ENCODE peak calls at places on chromosomes 1 and 21, in ten cellular contexts. One of them, this sample, is unnamed.

GRCh38 chr1:224377676-224378006 is 21.0 kb downstream of the CNIH4 start:
- DNase-seq in body of pancreas: no peak
- DNase-seq in HFF-Myc: no peak
- DNase-seq in adipocyte: peak
- DNase-seq in cardiac muscle cell: peak
- DNase-seq in CD8-positive, alpha-beta T cell: no peak
- DNase-seq in mammary epithelial cell: peak
- DNase-seq in foreskin fibroblast: peak
- DNase-seq in naive thymus-derived CD4-positive, alpha-beta T cell: no peak
- DNase-seq in endothelial cell of umbilical vein: no peak
- DNase-seq in this sample: no peak

GRCh38 chr1:16212251-16212961 is at the start of gene ARHGEF19:
- DNase-seq in body of pancreas: peak
- DNase-seq in HFF-Myc: no peak
- DNase-seq in adipocyte: no peak
- DNase-seq in cardiac muscle cell: no peak
- DNase-seq in CD8-positive, alpha-beta T cell: no peak
- DNase-seq in mammary epithelial cell: peak
- DNase-seq in foreskin fibroblast: no peak
- DNase-seq in naive thymus-derived CD4-positive, alpha-beta T cell: no peak
- DNase-seq in endothelial cell of umbilical vein: no peak
- DNase-seq in this sample: no peak

GRCh38 chr21:43209575-43210453 is 41.0 kb downstream of the CRYAA start:
- DNase-seq in body of pancreas: no peak
- DNase-seq in HFF-Myc: no peak
- DNase-seq in adipocyte: no peak
- DNase-seq in cardiac muscle cell: peak
- DNase-seq in CD8-positive, alpha-beta T cell: no peak
- DNase-seq in mammary epithelial cell: no peak
- DNase-seq in foreskin fibroblast: no peak
- DNase-seq in naive thymus-derived CD4-positive, alpha-beta T cell: no peak
- DNase-seq in endothelial cell of umbilical vein: no peak
- DNase-seq in this sample: no peak

GRCh38 chr1:184504012-184504694 is 117.3 kb downstream of the C1orf21 start:
- DNase-seq in body of pancreas: no peak
- DNase-seq in HFF-Myc: no peak
- DNase-seq in adipocyte: no peak
- DNase-seq in cardiac muscle cell: no peak
- DNase-seq in CD8-positive, alpha-beta T cell: no peak
- DNase-seq in mammary epithelial cell: no peak
- DNase-seq in foreskin fibroblast: no peak
- DNase-seq in naive thymus-derived CD4-positive, alpha-beta T cell: no peak
- DNase-seq in endothelial cell of umbilical vein: no peak
- DNase-seq in this sample: no peak

GRCh38 chr21:27132270-27132669 is 165.4 kb upstream of the ADAMTS5 start:
- DNase-seq in body of pancreas: peak
- DNase-seq in HFF-Myc: no peak
- DNase-seq in adipocyte: peak
- DNase-seq in cardiac muscle cell: peak
- DNase-seq in CD8-positive, alpha-beta T cell: no peak
- DNase-seq in mammary epithelial cell: no peak
- DNase-seq in foreskin fibroblast: peak
- DNase-seq in naive thymus-derived CD4-positive, alpha-beta T cell: no peak
- DNase-seq in endothelial cell of umbilical vein: no peak
- DNase-seq in this sample: no peak

GRCh38 chr21:39312112-39313041 is 1.1 kb downstream of the BRWD1 start:
- DNase-seq in body of pancreas: peak
- DNase-seq in HFF-Myc: peak
- DNase-seq in adipocyte: peak
- DNase-seq in cardiac muscle cell: peak
- DNase-seq in CD8-positive, alpha-beta T cell: peak
- DNase-seq in mammary epithelial cell: peak
- DNase-seq in foreskin fibroblast: peak
- DNase-seq in naive thymus-derived CD4-positive, alpha-beta T cell: peak
- DNase-seq in endothelial cell of umbilical vein: peak
- DNase-seq in this sample: peak

GRCh38 chr1:92853299-92853698 is 21.5 kb downstream of the RPL5 start:
- DNase-seq in body of pancreas: no peak
- DNase-seq in HFF-Myc: no peak
- DNase-seq in adipocyte: no peak
- DNase-seq in cardiac muscle cell: no peak
- DNase-seq in CD8-positive, alpha-beta T cell: no peak
- DNase-seq in mammary epithelial cell: no peak
- DNase-seq in foreskin fibroblast: no peak
- DNase-seq in naive thymus-derived CD4-positive, alpha-beta T cell: no peak
- DNase-seq in endothelial cell of umbilical vein: no peak
- DNase-seq in this sample: no peak

GRCh38 chr1:59072017-59072947 is 224.6 kb upstream of the FGGY start:
- DNase-seq in body of pancreas: no peak
- DNase-seq in HFF-Myc: no peak
- DNase-seq in adipocyte: no peak
- DNase-seq in cardiac muscle cell: peak
- DNase-seq in CD8-positive, alpha-beta T cell: peak
- DNase-seq in mammary epithelial cell: no peak
- DNase-seq in foreskin fibroblast: no peak
- DNase-seq in naive thymus-derived CD4-positive, alpha-beta T cell: peak
- DNase-seq in endothelial cell of umbilical vein: peak
- DNase-seq in this sample: no peak

GRCh38 chr1:58363639-58364038 is 182.9 kb downstream of the OMA1 start:
- DNase-seq in body of pancreas: no peak
- DNase-seq in HFF-Myc: no peak
- DNase-seq in adipocyte: no peak
- DNase-seq in cardiac muscle cell: no peak
- DNase-seq in CD8-positive, alpha-beta T cell: no peak
- DNase-seq in mammary epithelial cell: no peak
- DNase-seq in foreskin fibroblast: no peak
- DNase-seq in naive thymus-derived CD4-positive, alpha-beta T cell: no peak
- DNase-seq in endothelial cell of umbilical vein: no peak
- DNase-seq in this sample: no peak

GRCh38 chr1:229148041-229148671 is 122.8 kb upstream of the RAB4A start:
- DNase-seq in body of pancreas: peak
- DNase-seq in HFF-Myc: no peak
- DNase-seq in adipocyte: no peak
- DNase-seq in cardiac muscle cell: peak
- DNase-seq in CD8-positive, alpha-beta T cell: no peak
- DNase-seq in mammary epithelial cell: no peak
- DNase-seq in foreskin fibroblast: no peak
- DNase-seq in naive thymus-derived CD4-positive, alpha-beta T cell: no peak
- DNase-seq in endothelial cell of umbilical vein: no peak
- DNase-seq in this sample: no peak

GRCh38 chr1:175221548-175222175 is 29.1 kb upstream of the KIAA0040 start:
- DNase-seq in body of pancreas: peak
- DNase-seq in HFF-Myc: no peak
- DNase-seq in adipocyte: no peak
- DNase-seq in cardiac muscle cell: peak
- DNase-seq in CD8-positive, alpha-beta T cell: no peak
- DNase-seq in mammary epithelial cell: peak
- DNase-seq in foreskin fibroblast: no peak
- DNase-seq in naive thymus-derived CD4-positive, alpha-beta T cell: no peak
- DNase-seq in endothelial cell of umbilical vein: peak
- DNase-seq in this sample: peak

GRCh38 chr1:222814536-222815366 is at the start of gene DISP1:
- DNase-seq in body of pancreas: peak
- DNase-seq in HFF-Myc: no peak
- DNase-seq in adipocyte: peak
- DNase-seq in cardiac muscle cell: peak
- DNase-seq in CD8-positive, alpha-beta T cell: peak
- DNase-seq in mammary epithelial cell: peak
- DNase-seq in foreskin fibroblast: peak
- DNase-seq in naive thymus-derived CD4-positive, alpha-beta T cell: peak
- DNase-seq in endothelial cell of umbilical vein: peak
- DNase-seq in this sample: peak

GRCh38 chr1:27576846-27577245 is 27.1 kb downstream of the AHDC1 start:
- DNase-seq in body of pancreas: no peak
- DNase-seq in HFF-Myc: no peak
- DNase-seq in adipocyte: no peak
- DNase-seq in cardiac muscle cell: no peak
- DNase-seq in CD8-positive, alpha-beta T cell: no peak
- DNase-seq in mammary epithelial cell: no peak
- DNase-seq in foreskin fibroblast: no peak
- DNase-seq in naive thymus-derived CD4-positive, alpha-beta T cell: no peak
- DNase-seq in endothelial cell of umbilical vein: no peak
- DNase-seq in this sample: no peak

DNA sequence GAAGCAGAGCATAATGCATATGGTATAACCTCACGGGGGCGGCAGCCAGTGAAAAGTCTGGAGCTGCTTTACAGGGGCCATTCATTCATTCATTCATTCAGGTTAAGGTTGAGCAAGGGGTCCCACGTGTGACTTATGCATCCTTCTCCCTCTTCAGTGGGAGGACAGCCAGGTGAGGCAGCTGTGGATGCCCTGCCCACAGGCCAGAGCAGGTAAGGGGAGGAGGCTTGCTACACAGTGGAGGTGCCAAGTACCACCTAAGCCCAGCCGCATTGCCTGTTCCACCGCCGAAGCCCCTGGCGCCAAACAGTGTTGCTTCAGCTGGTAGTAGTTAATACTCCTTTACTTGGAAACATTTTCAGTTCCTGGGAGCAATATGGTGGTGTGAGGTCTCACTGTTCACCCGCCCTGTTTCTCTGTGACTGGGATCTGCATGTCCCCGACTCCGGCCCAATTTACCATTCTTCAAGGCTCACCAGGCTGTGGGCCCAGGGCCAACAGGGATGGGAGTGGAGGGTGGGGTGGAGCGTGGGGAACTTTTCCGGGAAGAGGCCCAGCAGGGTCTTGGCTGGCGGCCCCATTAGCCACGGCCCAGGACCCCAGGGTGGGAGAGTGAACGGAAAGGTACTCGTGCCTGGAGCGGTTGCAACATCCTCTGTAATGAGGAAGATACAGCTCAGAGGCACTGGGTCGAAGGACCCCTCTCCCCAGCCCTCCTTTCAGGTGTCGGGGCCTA is 722 bp upstream of the PODN start:
- DNase-seq in body of pancreas: no peak
- DNase-seq in HFF-Myc: no peak
- DNase-seq in adipocyte: peak
- DNase-seq in cardiac muscle cell: peak
- DNase-seq in CD8-positive, alpha-beta T cell: no peak
- DNase-seq in mammary epithelial cell: no peak
- DNase-seq in foreskin fibroblast: no peak
- DNase-seq in naive thymus-derived CD4-positive, alpha-beta T cell: no peak
- DNase-seq in endothelial cell of umbilical vein: no peak
- DNase-seq in this sample: no peak
- H3K4me3 ChIP-seq in body of pancreas: no peak
- H3K4me3 ChIP-seq in HFF-Myc: peak
- H3K4me3 ChIP-seq in adipocyte: peak
- H3K4me3 ChIP-seq in cardiac muscle cell: peak
- H3K4me3 ChIP-seq in CD8-positive, alpha-beta T cell: no peak
- H3K4me3 ChIP-seq in mammary epithelial cell: no peak
- H3K4me3 ChIP-seq in foreskin fibroblast: peak
- H3K4me3 ChIP-seq in naive thymus-derived CD4-positive, alpha-beta T cell: no peak
- H3K4me3 ChIP-seq in endothelial cell of umbilical vein: peak
- H3K4me3 ChIP-seq in this sample: peak

GRCh38 chr21:37101384-37101783 is 28.3 kb downstream of the TTC3 start:
- DNase-seq in body of pancreas: no peak
- DNase-seq in HFF-Myc: no peak
- DNase-seq in adipocyte: peak
- DNase-seq in cardiac muscle cell: no peak
- DNase-seq in CD8-positive, alpha-beta T cell: no peak
- DNase-seq in mammary epithelial cell: peak
- DNase-seq in foreskin fibroblast: peak
- DNase-seq in naive thymus-derived CD4-positive, alpha-beta T cell: no peak
- DNase-seq in endothelial cell of umbilical vein: no peak
- DNase-seq in this sample: no peak
- H3K4me3 ChIP-seq in body of pancreas: no peak
- H3K4me3 ChIP-seq in HFF-Myc: no peak
- H3K4me3 ChIP-seq in adipocyte: no peak
- H3K4me3 ChIP-seq in cardiac muscle cell: no peak
- H3K4me3 ChIP-seq in CD8-positive, alpha-beta T cell: no peak
- H3K4me3 ChIP-seq in mammary epithelial cell: no peak
- H3K4me3 ChIP-seq in foreskin fibroblast: no peak
- H3K4me3 ChIP-seq in naive thymus-derived CD4-positive, alpha-beta T cell: no peak
- H3K4me3 ChIP-seq in endothelial cell of umbilical vein: no peak
- H3K4me3 ChIP-seq in this sample: no peak

DNA sequence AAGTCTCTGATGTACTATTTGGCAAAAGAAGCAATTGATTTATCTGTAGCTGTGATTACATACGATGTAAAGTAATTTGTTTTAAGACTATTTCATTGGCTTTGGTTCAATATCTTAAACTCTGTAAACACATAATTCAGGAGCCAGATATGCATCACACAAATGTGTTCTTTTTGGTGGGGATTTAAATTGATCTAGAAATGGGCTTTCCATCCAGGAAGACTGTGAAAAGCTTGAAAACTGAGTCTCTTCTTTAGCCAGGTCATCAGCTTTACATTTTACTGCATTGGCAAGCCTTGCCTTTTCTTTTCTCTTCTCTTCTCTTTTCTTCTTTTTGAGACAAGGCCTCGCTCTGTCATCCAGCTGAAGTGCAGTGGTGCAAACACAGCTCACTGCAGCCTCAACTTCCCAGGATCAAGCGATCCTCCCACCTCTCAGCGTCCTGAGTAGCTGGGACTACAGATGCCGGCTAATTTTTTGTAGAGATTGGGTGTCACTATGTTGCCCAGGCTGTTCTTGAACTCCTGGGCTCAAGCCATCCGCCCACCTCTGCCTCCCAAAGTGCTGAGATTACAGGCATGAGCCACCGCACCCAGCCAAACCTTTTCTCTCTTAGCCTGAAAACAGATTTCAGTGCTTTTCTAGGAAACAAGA is 1.4 kb downstream of the RCAN3 start:
- DNase-seq in body of pancreas: peak
- DNase-seq in HFF-Myc: no peak
- DNase-seq in adipocyte: no peak
- DNase-seq in cardiac muscle cell: no peak
- DNase-seq in CD8-positive, alpha-beta T cell: no peak
- DNase-seq in mammary epithelial cell: no peak
- DNase-seq in foreskin fibroblast: no peak
- DNase-seq in naive thymus-derived CD4-positive, alpha-beta T cell: peak
- DNase-seq in endothelial cell of umbilical vein: no peak
- DNase-seq in this sample: no peak
- H3K4me3 ChIP-seq in body of pancreas: no peak
- H3K4me3 ChIP-seq in HFF-Myc: no peak
- H3K4me3 ChIP-seq in adipocyte: peak
- H3K4me3 ChIP-seq in cardiac muscle cell: peak
- H3K4me3 ChIP-seq in CD8-positive, alpha-beta T cell: peak
- H3K4me3 ChIP-seq in mammary epithelial cell: peak
- H3K4me3 ChIP-seq in foreskin fibroblast: peak
- H3K4me3 ChIP-seq in naive thymus-derived CD4-positive, alpha-beta T cell: peak
- H3K4me3 ChIP-seq in endothelial cell of umbilical vein: no peak
- H3K4me3 ChIP-seq in this sample: no peak

DNA sequence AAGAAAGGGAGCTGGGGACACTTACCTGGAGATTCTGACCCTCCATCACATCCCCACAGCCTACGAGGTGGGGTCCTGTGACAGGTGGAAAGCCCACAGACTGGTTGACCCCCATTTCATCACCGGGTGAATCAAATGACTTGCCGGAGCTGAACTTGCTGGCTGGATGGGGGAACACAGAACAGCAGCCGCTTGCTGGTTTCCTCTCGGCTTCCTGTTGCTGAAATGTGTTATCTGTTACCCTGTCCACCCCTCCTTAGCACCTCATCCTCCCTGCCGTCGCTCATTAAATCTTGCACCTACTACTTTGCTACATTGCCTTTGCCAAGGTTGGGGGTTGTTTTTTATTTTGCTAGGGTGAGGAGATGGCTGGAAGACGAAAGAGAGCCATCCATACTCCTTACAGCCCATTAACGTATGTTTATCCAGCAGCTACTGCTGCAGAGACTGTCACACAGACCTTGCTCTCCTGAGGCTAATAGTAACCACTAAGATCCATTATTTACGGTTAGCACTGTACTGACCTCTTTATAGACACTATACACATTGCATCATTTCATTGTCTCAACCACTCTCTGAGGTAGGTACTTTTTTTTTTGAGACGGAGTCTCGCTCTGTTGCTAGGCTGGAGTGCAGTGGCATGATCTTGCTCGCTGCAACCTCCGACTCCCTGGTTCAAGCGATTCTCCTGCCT is 7.0 kb downstream of the PAFAH2 start:
- DNase-seq in body of pancreas: no peak
- DNase-seq in HFF-Myc: no peak
- DNase-seq in adipocyte: no peak
- DNase-seq in cardiac muscle cell: no peak
- DNase-seq in CD8-positive, alpha-beta T cell: peak
- DNase-seq in mammary epithelial cell: no peak
- DNase-seq in foreskin fibroblast: no peak
- DNase-seq in naive thymus-derived CD4-positive, alpha-beta T cell: peak
- DNase-seq in endothelial cell of umbilical vein: no peak
- DNase-seq in this sample: no peak
- H3K4me3 ChIP-seq in body of pancreas: no peak
- H3K4me3 ChIP-seq in HFF-Myc: no peak
- H3K4me3 ChIP-seq in adipocyte: no peak
- H3K4me3 ChIP-seq in cardiac muscle cell: no peak
- H3K4me3 ChIP-seq in CD8-positive, alpha-beta T cell: peak
- H3K4me3 ChIP-seq in mammary epithelial cell: no peak
- H3K4me3 ChIP-seq in foreskin fibroblast: no peak
- H3K4me3 ChIP-seq in naive thymus-derived CD4-positive, alpha-beta T cell: peak
- H3K4me3 ChIP-seq in endothelial cell of umbilical vein: no peak
- H3K4me3 ChIP-seq in this sample: no peak

This sample was measured in iPS DF 6.9.